ENCODE peak calls at places on chromosomes 13 and 19, in eight cellular contexts. P is Calu3; Z is T-helper 2 cell treated with Interferon-gamma antibody and Interleukin-4, amounts not matched to agents 5 μg/mL and 100 μg/mL, for 36 hours; K is NCI-H82; U is heart left ventricle; E is non-pigmented ciliary epithelial cell; G is Caki2; V is pancreas. T is an unnamed sample.

GRCh38 chr19:54137913-54138776 is 583 bp downstream of the CNOT3 start:
- DNase-seq in G (no peak), Z (no peak), V (no peak), U (no peak), P (peak; percentile 46), E (no peak), K (no peak), T (no peak)

GRCh38 chr19:55452381-55453325 is 8.8 kb downstream of the ISOC2 start:
- DNase-seq in V (peak; percentile 57), U (peak; percentile 85), G (peak; percentile 92), K (peak; percentile 97), E (no peak), Z (no peak), P (no peak), T (peak; percentile 53)

GRCh38 chr19:42601811-42602443 is 7.2 kb upstream of the CEACAM8 start:
- DNase-seq in E (no peak), G (peak; percentile 45), Z (peak; percentile 29), K (no peak), U (no peak), P (peak; percentile 69), V (peak; percentile 20), T (peak; percentile 21)

GRCh38 chr13:34076319-34076718 is 258.4 kb downstream of the RFC3 start:
- DNase-seq in K (no peak), G (no peak), P (no peak), E (no peak), Z (no peak), U (no peak), V (no peak), T (no peak)

GRCh38 chr13:48112896-48113525 is 18.1 kb upstream of the MED4 start:
- DNase-seq in E (no peak), Z (no peak), P (no peak), U (no peak), G (no peak), K (no peak), V (no peak), T (no peak)

GRCh38 chr13:46844431-46844830 is 47.5 kb upstream of the ESD start:
- DNase-seq in P (no peak), K (no peak), U (no peak), V (no peak), G (no peak), E (no peak), Z (no peak), T (no peak)

GRCh38 chr13:113888701-113889330 is 24.9 kb upstream of the GAS6 start:
- DNase-seq in E (no peak), Z (no peak), V (no peak), G (no peak), U (no peak), P (no peak), K (no peak), T (no peak)

GRCh38 chr13:87080100-87080779 is 590.9 kb upstream of the SLITRK5 start:
- DNase-seq in G (no peak), V (no peak), P (no peak), U (no peak), Z (no peak), E (no peak), K (peak; percentile 19), T (no peak)

GRCh38 chr13:80251403-80251802 is 89.5 kb downstream of the SPRY2 start:
- DNase-seq in E (no peak), Z (no peak), P (no peak), U (no peak), G (peak; percentile 18), V (no peak), K (peak; percentile 18), T (peak; percentile 15)

GRCh38 chr19:51354742-51355148 is 11.4 kb downstream of the ETFB start:
- DNase-seq in P (no peak), G (no peak), E (no peak), V (no peak), U (no peak), Z (peak; percentile 70), K (peak; percentile 17), T (no peak)

GRCh38 chr13:113117335-113117872 is 5.2 kb upstream of the F10 start:
- DNase-seq in K (no peak), G (no peak), E (no peak), U (no peak), Z (no peak), V (no peak), P (no peak), T (no peak)

GRCh38 chr19:13015361-13016231 is 20.3 kb downstream of the NFIX start:
- DNase-seq in K (peak; percentile 40), Z (no peak), E (no peak), U (no peak), G (no peak), V (no peak), P (no peak), T (no peak)

GRCh38 chr13:79741006-79741405 is 260.1 kb downstream of the NDFIP2 start:
- DNase-seq in K (no peak), V (peak; percentile 22), P (no peak), Z (no peak), U (no peak), G (peak; percentile 18), E (no peak), T (peak; percentile 75)

GRCh38 chr13:61852116-61852515 is 436.5 kb upstream of the PCDH20 start:
- DNase-seq in V (no peak), P (no peak), U (no peak), G (no peak), K (peak; percentile 24), E (no peak), Z (no peak), T (no peak)

GRCh38 chr13:75908137-75908536 is 272.0 kb downstream of the LMO7 start:
- DNase-seq in P (no peak), Z (no peak), V (no peak), E (no peak), U (peak; percentile 59), G (no peak), K (peak; percentile 84), T (no peak)

GRCh38 chr13:46386996-46387851 is at the start of gene RUBCNL:
- DNase-seq in G (no peak), E (no peak), V (no peak), P (peak; percentile 33), Z (peak; percentile 38), K (peak; percentile 59), U (peak; percentile 81), T (peak; percentile 64)

GRCh38 chr13:29905845-29906244 is 55.4 kb upstream of the UBL3 start:
- DNase-seq in G (peak; percentile 30), P (peak; percentile 42), V (no peak), Z (no peak), K (no peak), U (no peak), E (no peak), T (no peak)

GRCh38 chr13:25177012-25177411 is 4.9 kb upstream of the AMER2 start:
- DNase-seq in K (no peak), V (no peak), Z (no peak), G (no peak), E (no peak), U (no peak), P (no peak), T (no peak)

GRCh38 chr19:48660854-48661731 is 11.7 kb downstream of the NTN5 start:
- DNase-seq in V (peak; percentile 87), K (peak; percentile 81), P (peak; percentile 82), G (peak; percentile 95), U (peak; percentile 90), E (no peak), Z (peak; percentile 80), T (peak; percentile 87)

GRCh38 chr19:42092350-42092749 is 16.4 kb downstream of the ZNF574 start:
- DNase-seq in K (peak; percentile 82), Z (peak; percentile 29), V (no peak), P (peak; percentile 85), E (no peak), G (no peak), U (no peak), T (no peak)

GRCh38 chr13:28885191-28885590 is 65.1 kb downstream of the MTUS2 start:
- DNase-seq in K (no peak), Z (no peak), G (no peak), V (no peak), P (no peak), E (no peak), U (no peak), T (no peak)

GRCh38 chr13:68064371-68064770 is 834.2 kb upstream of the PCDH9 start:
- DNase-seq in G (no peak), E (no peak), Z (no peak), P (no peak), V (no peak), U (no peak), K (no peak), T (no peak)

GRCh38 chr13:63190742-63191141 is 1775.1 kb upstream of the PCDH20 start:
- DNase-seq in U (no peak), E (peak; percentile 52), K (no peak), Z (no peak), G (peak; percentile 80), V (no peak), P (no peak), T (peak; percentile 67)

GRCh38 chr19:29376855-29377354 is 148.9 kb upstream of the VSTM2B start:
- DNase-seq in Z (no peak), G (no peak), V (peak; percentile 1), K (no peak), P (no peak), U (no peak), E (no peak), T (no peak)

GRCh38 chr13:71610876-71611275 is 256.1 kb downstream of the DACH1 start:
- DNase-seq in Z (no peak), E (no peak), P (no peak), G (no peak), V (no peak), K (peak; percentile 94), U (no peak), T (no peak)

GRCh38 chr13:46553521-46553885 is 533 bp downstream of the LRCH1 start:
- DNase-seq in E (no peak), U (peak; percentile 73), V (peak; percentile 25), Z (no peak), K (no peak), G (no peak), P (peak; percentile 6), T (no peak)

GRCh38 chr19:2533072-2533425 is 57.1 kb downstream of the GADD45B start:
- DNase-seq in V (no peak), U (no peak), E (no peak), Z (no peak), K (no peak), P (no peak), G (no peak), T (no peak)

GRCh38 chr19:44684892-44685847 is 13.8 kb upstream of the CEACAM16 start:
- DNase-seq in K (peak; percentile 79), Z (no peak), P (peak; percentile 64), G (peak; percentile 58), V (no peak), E (peak; percentile 71), U (no peak), T (no peak)

GRCh38 chr13:42041684-42042035 is 6.8 kb upstream of the DGKH start:
- DNase-seq in P (peak; percentile 55), G (peak; percentile 63), Z (no peak), K (peak; percentile 58), E (no peak), V (peak; percentile 51), U (peak; percentile 63), T (peak; percentile 32)

GRCh38 chr19:35806597-35806996 is 6.0 kb downstream of the PRODH2 start:
- DNase-seq in V (no peak), E (no peak), U (no peak), K (no peak), Z (no peak), P (no peak), G (no peak), T (no peak)

GRCh38 chr19:13117772-13118423 is at the start of gene NACC1:
- DNase-seq in E (no peak), V (peak; percentile 93), P (peak; percentile 89), K (peak; percentile 97), U (peak; percentile 95), Z (peak; percentile 92), G (peak; percentile 83), T (peak; percentile 63)

GRCh38 chr19:5850743-5851293 is 431 bp downstream of the FUT3 start:
- DNase-seq in E (no peak), V (peak; percentile 75), P (peak; percentile 47), K (no peak), Z (no peak), U (no peak), G (peak; percentile 65), T (peak; percentile 17)

GRCh38 chr13:77554079-77554478 is 18.6 kb downstream of the SCEL start:
- DNase-seq in U (no peak), K (no peak), E (no peak), P (no peak), V (no peak), G (peak; percentile 28), Z (no peak), T (peak; percentile 21)

GRCh38 chr19:54287456-54287855 is 6.5 kb upstream of the LILRB2 start:
- DNase-seq in E (no peak), K (no peak), G (no peak), Z (no peak), P (no peak), V (no peak), U (no peak), T (no peak)